ENCODE peak calls at places on chromosome 1, in seven cellular contexts. C, B, U, M, O, T and D are unnamed samples.

GRCh38 chr1:62891961-62892562 is 108.1 kb downstream of the ATG4C start:
- DNase-seq in U (no peak), T (no peak), M (no peak), O (no peak), B (no peak), C (no peak), D (no peak)

GRCh38 chr1:75708910-75709309 is 15.6 kb upstream of the ACADM start:
- DNase-seq in U (no peak), C (no peak), B (no peak), M (no peak), O (no peak), T (no peak), D (no peak)

GRCh38 chr1:165162671-165163241 is 193.8 kb downstream of the LMX1A start:
- DNase-seq in O (no peak), C (peak; percentile 15), B (peak; percentile 14), M (no peak), T (no peak), U (no peak), D (no peak)

GRCh38 chr1:94670273-94670672 is 128.7 kb upstream of the F3 start:
- DNase-seq in T (no peak), B (no peak), U (no peak), M (no peak), C (no peak), O (no peak), D (no peak)

GRCh38 chr1:60573121-60573520 is 499.6 kb upstream of the C1orf87 start:
- DNase-seq in T (no peak), C (no peak), M (no peak), B (no peak), O (no peak), U (no peak), D (no peak)

GRCh38 chr1:109509176-109510134 is at the start of gene AMIGO1:
- DNase-seq in U (peak; percentile 65), M (peak; percentile 90), T (peak; percentile 74), C (peak; percentile 92), O (peak; percentile 77), B (peak; percentile 87), D (no peak)

GRCh38 chr1:205568469-205569361 is 63.1 kb downstream of the ELK4 start:
- DNase-seq in M (no peak), U (peak; percentile 21), O (no peak), C (peak; percentile 42), B (peak; percentile 38), T (no peak), D (no peak)

GRCh38 chr1:74623716-74624115 is 49.9 kb downstream of the ERICH3 start:
- DNase-seq in T (no peak), U (no peak), M (no peak), B (no peak), O (no peak), C (no peak), D (no peak)

GRCh38 chr1:245710961-245711903 is 556.4 kb downstream of the KIF26B start:
- DNase-seq in O (no peak), C (peak; percentile 38), U (no peak), T (no peak), B (no peak), M (peak; percentile 62), D (no peak)

GRCh38 chr1:110243146-110243545 is 33.0 kb downstream of the KCNC4 start:
- DNase-seq in O (no peak), T (no peak), U (no peak), C (no peak), B (no peak), M (peak; percentile 58), D (no peak)

GRCh38 chr1:168609133-168609715 is 32.8 kb downstream of the XCL1 start:
- DNase-seq in U (no peak), O (peak; percentile 64), B (peak; percentile 36), M (peak; percentile 74), C (peak; percentile 45), T (no peak), D (peak; percentile 62)

GRCh38 chr1:211831558-211832323 is 1.2 kb upstream of the LPGAT1 start:
- DNase-seq in C (no peak), U (no peak), O (no peak), B (no peak), M (no peak), T (no peak), D (no peak)

GRCh38 chr1:147853391-147853790 is 49.2 kb upstream of the GJA8 start:
- DNase-seq in O (no peak), M (no peak), U (no peak), C (no peak), B (no peak), T (no peak), D (no peak)

GRCh38 chr1:21661886-21662285 is 7.3 kb downstream of the RAP1GAP start:
- DNase-seq in B (no peak), C (no peak), O (no peak), T (no peak), M (peak; percentile 21), U (no peak), D (no peak)

GRCh38 chr1:37434292-37434907 is 40.0 kb upstream of the ZC3H12A start:
- DNase-seq in B (peak; percentile 77), M (peak; percentile 93), C (peak; percentile 86), O (peak; percentile 62), U (peak; percentile 66), T (peak; percentile 72), D (peak; percentile 37)

GRCh38 chr1:209248649-209249279 is 334.8 kb upstream of the CAMK1G start:
- DNase-seq in O (no peak), C (peak; percentile 72), M (no peak), B (peak; percentile 72), T (peak; percentile 37), U (peak; percentile 46), D (no peak)

GRCh38 chr1:82931051-82931450 is 1067.9 kb downstream of the TTLL7 start:
- DNase-seq in M (no peak), O (no peak), T (no peak), U (no peak), B (no peak), C (no peak), D (no peak)

GRCh38 chr1:216640100-216640499 is 83.1 kb downstream of the ESRRG start:
- DNase-seq in C (no peak), O (peak; percentile 35), T (no peak), U (no peak), B (no peak), M (no peak), D (no peak)

GRCh38 chr1:99749504-99749903 is 16.9 kb downstream of the FRRS1 start:
- DNase-seq in T (no peak), C (no peak), O (no peak), B (no peak), U (no peak), M (no peak), D (no peak)

GRCh38 chr1:156725683-156726280 is 2.5 kb upstream of the METTL25B start:
- DNase-seq in C (peak; percentile 94), B (peak; percentile 94), U (peak; percentile 91), M (peak; percentile 95), T (peak; percentile 82), O (peak; percentile 92), D (peak; percentile 86)

GRCh38 chr1:170149971-170150370 is 4.2 kb downstream of the NTMT2 start:
- DNase-seq in U (no peak), T (no peak), O (no peak), C (no peak), M (no peak), B (no peak), D (no peak)

GRCh38 chr1:92354259-92354658 is 55.4 kb downstream of the RPAP2 start:
- DNase-seq in B (no peak), U (no peak), M (no peak), T (no peak), O (no peak), C (no peak), D (no peak)

GRCh38 chr1:92356956-92357355 is 58.1 kb downstream of the RPAP2 start:
- DNase-seq in C (no peak), U (no peak), O (no peak), M (no peak), B (no peak), T (no peak), D (no peak)

DNA sequence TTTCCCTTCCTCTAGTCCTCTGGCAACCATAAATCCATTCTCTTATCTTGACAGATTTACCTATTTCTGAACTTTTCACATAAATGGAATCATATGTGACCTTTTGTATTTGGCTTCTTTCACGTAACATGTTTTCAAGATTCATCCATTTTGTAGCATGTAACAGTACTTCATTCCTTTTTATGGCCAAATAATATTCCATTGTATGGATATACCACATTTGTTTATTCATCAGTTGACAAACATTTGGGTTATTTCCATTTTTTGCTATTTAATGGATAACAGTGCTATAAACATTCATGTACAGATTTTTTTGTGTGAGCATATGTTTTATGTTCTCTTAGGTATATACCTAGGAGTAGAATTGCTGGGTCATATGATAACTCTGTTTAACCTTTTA is 54.0 kb downstream of the RPAP2 start:
- DNase-seq in M (no peak), T (no peak), B (no peak), U (no peak), O (no peak), C (no peak), D (no peak)
- H3K36me3 ChIP-seq in M (peaks cover 41% of the 10 kb centered on the region), T (no peaks in the 10 kb centered on the region), B (peaks cover 3% of the 10 kb centered on the region), U (no peaks in the 10 kb centered on the region), O (peaks cover 65% of the 10 kb centered on the region), C (peaks cover 11% of the 10 kb centered on the region), D (peaks cover 75% of the 10 kb centered on the region)

DNA sequence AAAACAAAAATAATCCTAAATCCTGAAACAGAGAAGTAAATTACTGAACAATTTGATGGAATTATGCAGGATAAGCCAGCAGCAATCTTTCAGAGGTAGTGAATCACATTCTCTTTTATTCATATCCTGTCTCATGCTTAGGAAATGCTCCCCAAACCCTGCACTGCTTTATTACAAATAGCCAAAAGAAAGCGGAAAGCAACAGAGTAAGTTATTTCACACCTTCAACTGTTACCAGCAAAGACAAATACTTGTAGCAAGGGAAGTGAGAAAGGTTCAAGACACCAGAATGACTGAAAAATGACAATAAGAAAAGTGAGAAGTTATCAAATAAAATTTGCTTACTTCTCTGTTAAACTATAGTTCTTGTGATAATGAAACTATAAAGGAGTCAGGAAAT is 6.2 kb downstream of the ZRANB2 start:
- DNase-seq in B (no peak), T (no peak), O (no peak), M (no peak), U (no peak), C (no peak), D (no peak)
- H3K36me3 ChIP-seq in B (peaks cover 78% of the 10 kb centered on the region), T (peaks cover 54% of the 10 kb centered on the region), O (peaks cover 88% of the 10 kb centered on the region), M (peaks cover 85% of the 10 kb centered on the region), U (no peaks in the 10 kb centered on the region), C (peaks cover 55% of the 10 kb centered on the region), D (peaks cover 74% of the 10 kb centered on the region)

GRCh38 chr1:46303038-46303871 is at the start of the genes LRRC41 and UQCRH:
- DNase-seq in C (peak; percentile 98), M (peak; percentile 98), B (peak; percentile 96), U (peak; percentile 95), O (peak; percentile 96), T (peak; percentile 96), D (peak; percentile 96)

GRCh38 chr1:46300673-46301405 is 2.6 kb downstream of the LRRC41 start:
- DNase-seq in U (no peak), T (no peak), O (peak; percentile 50), B (no peak), M (no peak), C (no peak), D (no peak)

GRCh38 chr1:46303872-46304326 is 401 bp downstream of the UQCRH start:
- DNase-seq in M (no peak), T (no peak), B (no peak), U (no peak), C (no peak), O (no peak), D (no peak)

GRCh38 chr1:46302091-46303037 is 1.1 kb downstream of the LRRC41 start:
- DNase-seq in O (peak; percentile 54), U (peak; percentile 66), C (peak; percentile 85), T (peak; percentile 50), B (peak; percentile 73), M (peak; percentile 92), D (peak; percentile 79)

GRCh38 chr1:46301406-46302090 is 1.9 kb downstream of the LRRC41 start:
- DNase-seq in O (peak; percentile 59), M (no peak), C (peak; percentile 31), T (no peak), U (no peak), B (no peak), D (peak; percentile 42)
- H3K36me3 ChIP-seq in O (peaks cover 17% of the 10 kb centered on the region), M (peaks cover 13% of the 10 kb centered on the region), C (peaks cover 6% of the 10 kb centered on the region), T (no peaks in the 10 kb centered on the region), U (no peaks in the 10 kb centered on the region), B (peaks cover 14% of the 10 kb centered on the region), D (peaks cover 16% of the 10 kb centered on the region)

GRCh38 chr1:166843322-166843721 is 4.0 kb downstream of the POGK start:
- DNase-seq in C (no peak), B (no peak), M (no peak), T (no peak), U (no peak), O (no peak), D (no peak)
- H3K36me3 ChIP-seq in C (peaks cover 13% of the 10 kb centered on the region), B (peaks cover 48% of the 10 kb centered on the region), M (peaks cover 70% of the 10 kb centered on the region), T (peaks cover 18% of the 10 kb centered on the region), U (no peaks in the 10 kb centered on the region), O (peaks cover 75% of the 10 kb centered on the region), D (peaks cover 62% of the 10 kb centered on the region)